ENCODE peak calls at places on chromosomes 3 and 15, in eight cellular contexts. L is heart left ventricle; T is A549; N is left ventricle myocardium inferior; R is Peyer's patch; M is CD8-positive, alpha-beta memory T cell; V is upper lobe of right lung; Y is effector memory CD4-positive, alpha-beta T cell. A is an unnamed sample.

GRCh38 chr15:29759596-29759995 is 62.7 kb downstream of the TJP1 start:
- DNase-seq in Y (no peak), L (no peak), V (no peak), N (no peak), R (no peak), M (no peak), T (no peak), A (no peak)

GRCh38 chr15:36914962-36915808 is 185.2 kb downstream of the MEIS2 start:
- DNase-seq in Y (no peak), L (no peak), T (no peak), R (no peak), V (no peak), M (no peak), N (no peak), A (no peak)

GRCh38 chr3:21621396-21621695 is 129.7 kb downstream of the ZNF385D start:
- DNase-seq in R (no peak), V (no peak), N (no peak), T (peak; percentile 4), Y (no peak), L (no peak), M (no peak), A (no peak)

GRCh38 chr3:76432396-76432795 is 607.5 kb upstream of the ROBO2 start:
- DNase-seq in Y (no peak), R (no peak), N (no peak), L (no peak), V (no peak), T (no peak), M (no peak), A (no peak)

GRCh38 chr3:119849126-119849525 is 67.2 kb downstream of the NR1I2 start:
- DNase-seq in R (no peak), T (no peak), M (no peak), Y (no peak), V (no peak), L (no peak), N (no peak), A (no peak)

GRCh38 chr15:63491979-63492378 is 12.4 kb upstream of the USP3 start:
- DNase-seq in M (no peak), Y (no peak), N (no peak), L (no peak), R (no peak), V (no peak), T (no peak), A (no peak)

GRCh38 chr3:189334064-189334920 is 162.5 kb downstream of the TPRG1 start:
- DNase-seq in Y (no peak), R (no peak), T (peak; percentile 78), N (no peak), L (no peak), M (no peak), V (no peak), A (no peak)

GRCh38 chr15:39869251-39869650 is 50.8 kb downstream of the GPR176 start:
- DNase-seq in L (no peak), Y (no peak), R (no peak), V (no peak), N (no peak), T (no peak), M (no peak), A (no peak)

GRCh38 chr3:51984269-51984647 is 923 bp downstream of the ACY1 start:
- DNase-seq in R (no peak), T (no peak), V (no peak), L (no peak), N (no peak), M (no peak), Y (no peak), A (no peak)

GRCh38 chr3:177781686-177782161 is 584.4 kb upstream of the TBL1XR1 start:
- DNase-seq in M (no peak), T (no peak), R (peak; percentile 60), Y (no peak), N (peak; percentile 55), L (peak; percentile 70), V (no peak), A (peak; percentile 22)

GRCh38 chr15:98754283-98755022 is 106.1 kb downstream of the IGF1R start:
- DNase-seq in L (no peak), V (no peak), R (no peak), N (no peak), Y (no peak), M (no peak), T (peak; percentile 53), A (no peak)

GRCh38 chr15:90677807-90678790 is 39.0 kb upstream of the BLM start:
- DNase-seq in N (no peak), M (no peak), V (no peak), L (no peak), R (no peak), Y (no peak), T (no peak), A (no peak)

GRCh38 chr15:90681056-90681455 is 36.1 kb upstream of the BLM start:
- DNase-seq in Y (no peak), N (no peak), V (no peak), T (no peak), R (no peak), M (no peak), L (no peak), A (no peak)

GRCh38 chr15:90681480-90681879 is 35.7 kb upstream of the BLM start:
- DNase-seq in T (no peak), M (no peak), Y (no peak), N (no peak), R (no peak), L (no peak), V (peak; percentile 31), A (no peak)

GRCh38 chr15:90679959-90680358 is 37.2 kb upstream of the BLM start:
- DNase-seq in T (no peak), Y (no peak), N (no peak), L (no peak), M (no peak), R (no peak), V (no peak), A (no peak)

DNA sequence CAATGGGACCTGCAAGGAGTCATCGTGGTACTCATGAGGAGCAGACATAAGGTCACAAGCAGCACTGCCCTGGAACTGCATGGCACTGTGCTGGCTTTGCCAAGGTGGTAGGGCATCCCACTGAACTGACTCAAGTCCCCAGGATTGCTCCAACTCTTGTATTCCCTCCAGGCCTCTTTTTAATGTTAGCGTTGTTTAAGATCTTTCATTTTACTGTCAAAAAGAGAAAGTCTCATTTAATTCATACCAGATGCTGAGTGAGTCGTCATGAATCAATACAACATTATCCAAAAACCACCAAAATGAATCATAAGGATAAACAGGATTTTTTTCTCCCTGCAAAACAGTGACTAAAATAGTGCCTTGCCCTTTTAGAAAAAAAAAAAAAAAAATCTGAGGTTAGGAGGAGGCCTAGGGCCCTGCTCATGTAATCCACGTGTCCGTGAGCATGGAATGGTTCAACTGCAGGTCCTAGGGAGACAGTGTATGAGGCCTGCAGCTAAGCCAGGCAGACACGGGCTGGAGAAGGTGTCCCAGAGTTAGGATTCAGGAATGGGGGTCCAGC is 36.7 kb upstream of the BLM start:
- DNase-seq in M (no peak), T (no peak), Y (no peak), N (no peak), L (no peak), V (no peak), R (no peak), A (no peak)
- H3K4me3 ChIP-seq in M (no peak overlapping the region), T (no peak overlapping the region), Y (no peak overlapping the region), N (no peak overlapping the region), L (no peak overlapping the region), V (no peak overlapping the region), R (no peak overlapping the region), A (no peak overlapping the region)

GRCh38 chr3:50807266-50807665 is 132.5 kb downstream of the DOCK3 start:
- DNase-seq in V (no peak), L (no peak), R (no peak), Y (no peak), N (no peak), T (no peak), M (no peak), A (peak; percentile 3)
- H3K9me3 ChIP-seq in V (peaks cover 4% of the 10 kb centered on the region), L (peaks cover 9% of the 10 kb centered on the region), R (no peaks in the 10 kb centered on the region), Y (no peaks in the 10 kb centered on the region), N (peaks cover 12% of the 10 kb centered on the region), T (no peaks in the 10 kb centered on the region), M (no peaks in the 10 kb centered on the region), A (peaks cover 17% of the 10 kb centered on the region)

GRCh38 chr3:58331593-58332152 is 1.0 kb upstream of the PXK start:
- DNase-seq in Y (no peak), R (peak; percentile 19), V (no peak), N (no peak), M (no peak), T (no peak), L (no peak), A (no peak)

GRCh38 chr3:58334013-58334321 is 1.3 kb downstream of the PXK start:
- DNase-seq in T (no peak), Y (no peak), L (no peak), M (no peak), R (peak; percentile 10), V (no peak), N (no peak), A (no peak)

GRCh38 chr3:58329922-58330413 is 2.7 kb upstream of the PXK start:
- DNase-seq in Y (no peak), N (no peak), V (no peak), R (peak; percentile 18), L (no peak), M (no peak), T (no peak), A (no peak)

GRCh38 chr3:58333206-58334012 is 717 bp downstream of the PXK start:
- DNase-seq in L (peak; percentile 19), V (peak; percentile 66), M (peak; percentile 1), N (no peak), T (peak; percentile 13), Y (no peak), R (peak; percentile 74), A (peak; percentile 65)

GRCh38 chr3:58332575-58333179 is at the start of gene PXK:
- DNase-seq in N (peak; percentile 88), Y (peak; percentile 57), R (peak; percentile 92), M (peak; percentile 73), V (peak; percentile 92), L (peak; percentile 85), T (peak; percentile 57), A (peak; percentile 87)
- H3K4me1 ChIP-seq in N (peaks cover 39% of the 10 kb centered on the region), Y (peaks cover 5% of the 10 kb centered on the region), R (peaks cover 3% of the 10 kb centered on the region), M (peaks cover 16% of the 10 kb centered on the region), V (peaks cover 30% of the 10 kb centered on the region), L (peaks cover 19% of the 10 kb centered on the region), T (peaks cover 24% of the 10 kb centered on the region), A (peaks cover 5% of the 10 kb centered on the region)

DNA sequence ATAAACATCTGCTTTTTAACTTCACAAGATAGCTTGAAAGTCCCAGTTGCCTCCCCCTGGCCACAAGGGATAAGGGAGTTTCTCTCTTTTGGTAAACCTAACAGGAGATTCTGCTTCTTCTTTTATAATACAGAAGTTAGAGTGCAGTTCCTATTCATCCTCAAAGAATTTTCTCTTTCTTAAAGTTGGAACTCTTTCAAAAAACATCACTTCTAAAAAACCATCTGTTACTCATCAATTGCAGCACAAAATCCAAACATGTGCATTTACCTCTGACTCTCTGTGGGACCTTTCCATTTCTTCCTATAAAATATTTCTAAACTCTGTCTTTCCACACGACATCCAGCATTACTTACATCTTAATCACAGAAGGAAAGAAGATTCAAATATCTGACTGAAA is 5.1 kb downstream of the DPH6 start:
- DNase-seq in R (no peak), Y (no peak), V (no peak), L (no peak), M (no peak), T (no peak), N (no peak), A (no peak)
- H3K4me3 ChIP-seq in R (no peak overlapping the region), Y (no peak overlapping the region), V (no peak overlapping the region), L (no peak overlapping the region), M (no peak overlapping the region), T (no peak overlapping the region), N (no peak overlapping the region), A (no peak overlapping the region)